ENCODE peak calls at places on chromosomes 1 and 21, in five cellular contexts. One of them, this sample, is unnamed.

GRCh38 chr1:16443975-16444745 is 3.6 kb downstream of the NECAP2 start:
- DNase-seq in mammary epithelial cell: no peak
- DNase-seq in fibroblast of lung: no peak
- DNase-seq in astrocyte: no peak
- DNase-seq in H1: no peak
- DNase-seq in this sample: no peak

GRCh38 chr1:55035904-55036303 is 3.4 kb upstream of the PCSK9 start:
- DNase-seq in mammary epithelial cell: no peak
- DNase-seq in fibroblast of lung: no peak
- DNase-seq in astrocyte: no peak
- DNase-seq in H1: no peak
- DNase-seq in this sample: no peak

GRCh38 chr21:36310016-36310415 is 10.0 kb upstream of the MORC3 start:
- DNase-seq in mammary epithelial cell: no peak
- DNase-seq in fibroblast of lung: no peak
- DNase-seq in astrocyte: no peak
- DNase-seq in H1: no peak
- DNase-seq in this sample: no peak

GRCh38 chr1:32736812-32737791 is 34.5 kb upstream of the SYNC start:
- DNase-seq in mammary epithelial cell: no peak
- DNase-seq in fibroblast of lung: no peak
- DNase-seq in astrocyte: no peak
- DNase-seq in H1: peak
- DNase-seq in this sample: no peak

GRCh38 chr21:36323032-36323431 is 3.0 kb downstream of the MORC3 start:
- DNase-seq in mammary epithelial cell: peak
- DNase-seq in fibroblast of lung: no peak
- DNase-seq in astrocyte: no peak
- DNase-seq in H1: no peak
- DNase-seq in this sample: no peak

GRCh38 chr1:201450721-201451291 is 18.2 kb downstream of the PHLDA3 start:
- DNase-seq in mammary epithelial cell: no peak
- DNase-seq in fibroblast of lung: peak
- DNase-seq in astrocyte: peak
- DNase-seq in H1: no peak
- DNase-seq in this sample: no peak

GRCh38 chr1:201892211-201892610 is 3.5 kb downstream of the SHISA4 start:
- DNase-seq in mammary epithelial cell: no peak
- DNase-seq in fibroblast of lung: no peak
- DNase-seq in astrocyte: no peak
- DNase-seq in H1: no peak
- DNase-seq in this sample: no peak

GRCh38 chr1:23837905-23838304 is 12.7 kb upstream of the HMGCL start:
- DNase-seq in mammary epithelial cell: no peak
- DNase-seq in fibroblast of lung: no peak
- DNase-seq in astrocyte: no peak
- DNase-seq in H1: no peak
- DNase-seq in this sample: no peak

GRCh38 chr1:241615043-241615974 is 24.9 kb downstream of the CHML start:
- DNase-seq in mammary epithelial cell: no peak
- DNase-seq in fibroblast of lung: no peak
- DNase-seq in astrocyte: no peak
- DNase-seq in H1: no peak
- DNase-seq in this sample: no peak

GRCh38 chr1:34597877-34598514 is 156.9 kb upstream of the GJB5 start:
- DNase-seq in mammary epithelial cell: peak
- DNase-seq in fibroblast of lung: peak
- DNase-seq in astrocyte: peak
- DNase-seq in H1: peak
- DNase-seq in this sample: peak

GRCh38 chr1:87603636-87604035 is 275.0 kb downstream of the LMO4 start:
- DNase-seq in mammary epithelial cell: no peak
- DNase-seq in fibroblast of lung: no peak
- DNase-seq in astrocyte: no peak
- DNase-seq in H1: no peak
- DNase-seq in this sample: no peak

GRCh38 chr21:17550671-17551308 is 37.9 kb downstream of the CXADR start:
- DNase-seq in mammary epithelial cell: no peak
- DNase-seq in fibroblast of lung: peak
- DNase-seq in astrocyte: no peak
- DNase-seq in H1: no peak
- DNase-seq in this sample: no peak

GRCh38 chr1:203128691-203129500 is 1.4 kb downstream of the ADORA1 start:
- DNase-seq in mammary epithelial cell: no peak
- DNase-seq in fibroblast of lung: no peak
- DNase-seq in astrocyte: no peak
- DNase-seq in H1: no peak
- DNase-seq in this sample: no peak

GRCh38 chr1:145999321-146000024 is 3.1 kb upstream of the TXNIP start:
- DNase-seq in mammary epithelial cell: no peak
- DNase-seq in fibroblast of lung: no peak
- DNase-seq in astrocyte: no peak
- DNase-seq in H1: no peak
- DNase-seq in this sample: no peak

GRCh38 chr1:3491291-3492246 is 37.1 kb downstream of the ARHGEF16 start:
- DNase-seq in mammary epithelial cell: peak
- DNase-seq in fibroblast of lung: peak
- DNase-seq in astrocyte: no peak
- DNase-seq in H1: peak
- DNase-seq in this sample: no peak

DNA sequence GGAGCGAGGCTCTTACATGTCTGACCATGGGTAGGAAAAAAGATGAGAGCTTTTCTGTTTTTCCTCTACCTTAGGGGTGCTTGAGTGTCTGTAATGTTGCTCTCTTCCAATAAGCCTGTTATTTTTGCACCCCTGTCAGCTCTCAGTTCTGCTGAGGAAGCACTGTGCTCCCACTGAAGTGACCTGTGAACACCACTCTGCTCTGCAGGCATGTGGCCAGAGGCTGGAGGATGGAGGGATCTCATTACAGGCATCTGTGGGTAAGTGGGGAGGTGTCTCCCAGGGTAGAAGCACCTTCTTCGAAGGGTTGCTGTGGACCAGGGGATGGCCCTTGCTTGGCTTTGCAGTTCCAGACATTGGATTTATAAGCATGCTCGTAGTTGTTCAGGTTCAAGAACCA is 56.8 kb upstream of the RBM15 start:
- DNase-seq in mammary epithelial cell: no peak
- DNase-seq in fibroblast of lung: no peak
- DNase-seq in astrocyte: no peak
- DNase-seq in H1: no peak
- DNase-seq in this sample: no peak
- H3K9ac ChIP-seq in mammary epithelial cell: no peak
- H3K9ac ChIP-seq in fibroblast of lung: no peak
- H3K9ac ChIP-seq in astrocyte: no peak
- H3K9ac ChIP-seq in H1: no peak
- H3K9ac ChIP-seq in this sample: no peak

GRCh38 chr1:11324562-11324961 is 51.6 kb downstream of the UBIAD1 start:
- DNase-seq in mammary epithelial cell: no peak
- DNase-seq in fibroblast of lung: no peak
- DNase-seq in astrocyte: no peak
- DNase-seq in H1: no peak
- DNase-seq in this sample: no peak
- TF ChIP-seq EZH2 in mammary epithelial cell: no peak
- TF ChIP-seq EZH2 in fibroblast of lung: no peak
- TF ChIP-seq EZH2 in astrocyte: no peak
- TF ChIP-seq EZH2 in H1: no peak
- TF ChIP-seq EZH2 in this sample: no peak

GRCh38 chr1:209956116-209956515 is 18.1 kb downstream of the SYT14 start:
- DNase-seq in mammary epithelial cell: peak
- DNase-seq in fibroblast of lung: no peak
- DNase-seq in astrocyte: no peak
- DNase-seq in H1: no peak
- DNase-seq in this sample: no peak
- H3K27ac ChIP-seq in mammary epithelial cell: no peak
- H3K27ac ChIP-seq in fibroblast of lung: no peak
- H3K27ac ChIP-seq in astrocyte: no peak
- H3K27ac ChIP-seq in H1: no peak
- H3K27ac ChIP-seq in this sample: no peak

GRCh38 chr1:9197186-9198099 is 37.1 kb upstream of the H6PD start:
- DNase-seq in mammary epithelial cell: no peak
- DNase-seq in fibroblast of lung: no peak
- DNase-seq in astrocyte: no peak
- DNase-seq in H1: no peak
- DNase-seq in this sample: no peak
- H3K9ac ChIP-seq in mammary epithelial cell: no peak
- H3K9ac ChIP-seq in fibroblast of lung: no peak
- H3K9ac ChIP-seq in astrocyte: peak
- H3K9ac ChIP-seq in H1: no peak
- H3K9ac ChIP-seq in this sample: no peak

DNA sequence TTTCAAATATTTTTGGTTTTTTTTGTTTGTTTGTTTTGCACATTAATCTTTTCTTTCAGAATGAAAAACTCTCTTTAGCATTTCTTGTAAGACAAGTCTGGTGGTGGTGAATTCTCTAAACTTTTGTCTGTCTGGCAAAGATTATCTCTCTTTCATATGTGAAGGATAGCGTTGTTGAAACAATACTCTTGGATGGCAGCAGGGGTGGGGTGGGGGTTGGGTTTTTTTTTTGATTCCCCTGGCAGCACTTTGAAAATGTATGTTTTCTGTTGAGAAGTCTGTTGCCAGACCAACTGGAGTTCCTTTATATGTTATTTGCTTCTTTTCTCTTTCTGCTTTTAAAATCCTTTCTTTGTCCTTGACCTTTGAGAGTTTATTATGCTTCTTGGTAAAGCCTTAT is 160.2 kb downstream of the VAV3 start:
- DNase-seq in mammary epithelial cell: no peak
- DNase-seq in fibroblast of lung: no peak
- DNase-seq in astrocyte: no peak
- DNase-seq in H1: no peak
- DNase-seq in this sample: no peak
- TF ChIP-seq EZH2 in mammary epithelial cell: no peak
- TF ChIP-seq EZH2 in fibroblast of lung: no peak
- TF ChIP-seq EZH2 in astrocyte: no peak
- TF ChIP-seq EZH2 in H1: no peak
- TF ChIP-seq EZH2 in this sample: no peak

GRCh38 chr1:94865369-94865768 is 45.2 kb downstream of the SLC44A3 start:
- DNase-seq in mammary epithelial cell: no peak
- DNase-seq in fibroblast of lung: peak
- DNase-seq in astrocyte: peak
- DNase-seq in H1: no peak
- DNase-seq in this sample: no peak
- H3K27ac ChIP-seq in mammary epithelial cell: no peak
- H3K27ac ChIP-seq in fibroblast of lung: peak
- H3K27ac ChIP-seq in astrocyte: peak
- H3K27ac ChIP-seq in H1: no peak
- H3K27ac ChIP-seq in this sample: no peak

DNA sequence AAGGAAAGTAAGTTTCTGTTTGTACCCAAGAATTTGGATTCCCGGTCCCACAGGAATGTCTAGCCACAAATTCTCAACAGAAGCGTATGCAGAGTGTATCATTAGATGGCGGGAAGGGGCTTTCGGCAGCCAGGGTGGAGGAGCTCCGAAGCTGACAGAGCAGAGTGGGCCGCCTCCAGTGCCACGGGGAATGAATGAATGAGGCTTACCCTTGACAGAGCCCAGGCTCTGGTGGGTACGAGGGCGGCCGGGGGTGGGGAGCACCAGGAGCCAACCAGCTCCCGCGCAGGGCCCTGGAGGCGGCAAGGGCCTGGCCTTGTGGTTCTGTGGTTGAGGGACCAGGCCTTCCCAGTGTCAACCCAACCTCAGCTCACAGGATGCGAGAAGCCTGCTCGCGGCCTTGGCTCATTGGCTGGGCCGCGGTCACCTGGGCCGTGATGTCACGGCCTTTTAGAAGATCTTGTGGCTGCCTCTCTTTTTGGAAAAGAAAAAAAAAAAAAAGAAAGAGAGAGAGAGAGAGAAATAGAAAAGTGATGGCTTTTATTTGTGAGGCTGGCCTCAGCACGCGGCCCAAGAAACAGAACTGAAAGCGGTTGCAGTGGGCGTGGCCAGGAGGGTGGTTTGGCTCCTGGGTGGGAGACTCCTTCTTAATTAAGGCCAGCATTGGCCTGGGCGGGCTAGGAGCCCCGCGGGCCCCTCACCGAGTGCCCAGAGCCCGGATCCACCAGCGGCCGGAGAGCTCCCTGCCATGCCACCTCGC is 34.9 kb upstream of the RUNX3 start:
- DNase-seq in mammary epithelial cell: no peak
- DNase-seq in fibroblast of lung: no peak
- DNase-seq in astrocyte: peak
- DNase-seq in H1: no peak
- DNase-seq in this sample: no peak
- H3K9ac ChIP-seq in mammary epithelial cell: no peak
- H3K9ac ChIP-seq in fibroblast of lung: no peak
- H3K9ac ChIP-seq in astrocyte: peak
- H3K9ac ChIP-seq in H1: no peak
- H3K9ac ChIP-seq in this sample: no peak

This sample was measured in SK-N-MC.